ENCODE peak calls at places on chromosome 15, in four cellular contexts. R is GM12878, I is H1, Q is HepG2. C is an unnamed sample. For H3K4me1, the result is how much of the 10 kb centered on the place peaks cover.

GRCh38 chr15:38224486-38224885 is 28.1 kb upstream of the SPRED1 start:
- DNase-seq in Q (no peak), I (no peak), R (no peak), C (no peak)

GRCh38 chr15:71189723-71190122 is 74.5 kb downstream of the THSD4 start:
- DNase-seq in I (no peak), R (no peak), Q (no peak), C (no peak)

GRCh38 chr15:39172380-39173281 is 408.2 kb upstream of the THBS1 start:
- DNase-seq in I (no peak), R (no peak), Q (peak), C (no peak)

GRCh38 chr15:26382416-26383086 is 390.3 kb downstream of the GABRB3 start:
- DNase-seq in R (no peak), Q (no peak), I (no peak), C (no peak)

GRCh38 chr15:75685195-75685594 is 27.5 kb downstream of the CSPG4 start:
- DNase-seq in Q (no peak), I (no peak), R (no peak), C (no peak)

GRCh38 chr15:70061696-70062270 is 35.9 kb downstream of the TLE3 start:
- DNase-seq in I (no peak), Q (no peak), R (no peak), C (no peak)

GRCh38 chr15:57302640-57303257 is 73.6 kb upstream of the CGNL1 start:
- DNase-seq in Q (peak), I (no peak), R (no peak), C (no peak)

GRCh38 chr15:49847436-49847835 is 226.6 kb downstream of the DTWD1 start:
- DNase-seq in Q (no peak), R (no peak), I (no peak), C (no peak)

GRCh38 chr15:26083457-26084350 is 220.6 kb upstream of the ATP10A start:
- DNase-seq in R (no peak), I (no peak), Q (no peak), C (no peak)

GRCh38 chr15:95857124-95857757 is 473.3 kb upstream of the NR2F2 start:
- DNase-seq in R (no peak), Q (no peak), I (no peak), C (no peak)

GRCh38 chr15:89381330-89381729 is 46.7 kb upstream of the POLG start:
- DNase-seq in R (no peak), I (no peak), Q (no peak), C (no peak)

GRCh38 chr15:34370129-34370528 is 3.1 kb upstream of the LPCAT4 start:
- DNase-seq in R (no peak), I (no peak), Q (no peak), C (no peak)

GRCh38 chr15:91950631-91951384 is 97.3 kb downstream of the SLCO3A1 start:
- DNase-seq in R (no peak), I (no peak), Q (no peak), C (no peak)

GRCh38 chr15:60781211-60781713 is 302.3 kb upstream of the ICE2 start:
- DNase-seq in I (no peak), R (no peak), Q (no peak), C (no peak)

GRCh38 chr15:75207618-75208500 is 6.2 kb downstream of the C15orf39 start:
- DNase-seq in Q (no peak), R (no peak), I (no peak), C (no peak)

GRCh38 chr15:98069256-98069655 is 108.8 kb downstream of the ARRDC4 start:
- DNase-seq in R (no peak), I (no peak), Q (no peak), C (no peak)

GRCh38 chr15:96273317-96274086 is 57.0 kb upstream of the NR2F2 start:
- DNase-seq in R (peak), I (no peak), Q (no peak), C (no peak)

GRCh38 chr15:84658080-84658787 is at the start of gene NMB:
- DNase-seq in R (peak), I (peak), Q (peak), C (peak)

GRCh38 chr15:27028836-27029482 is 58.0 kb downstream of the GABRG3 start:
- DNase-seq in I (no peak), R (no peak), Q (no peak), C (no peak)

GRCh38 chr15:58510715-58511465 is 79.1 kb downstream of the LIPC start:
- DNase-seq in R (no peak), I (no peak), Q (no peak), C (no peak)

GRCh38 chr15:28948036-28948435 is 62.3 kb downstream of the APBA2 start:
- DNase-seq in Q (no peak), I (no peak), R (no peak), C (no peak)

GRCh38 chr15:51076898-51077564 is 17.7 kb downstream of the TNFAIP8L3 start:
- DNase-seq in Q (no peak), I (no peak), R (peak), C (no peak)
- H3K4me3 ChIP-seq in Q (no peak), I (peak), R (peak), C (peak)

DNA sequence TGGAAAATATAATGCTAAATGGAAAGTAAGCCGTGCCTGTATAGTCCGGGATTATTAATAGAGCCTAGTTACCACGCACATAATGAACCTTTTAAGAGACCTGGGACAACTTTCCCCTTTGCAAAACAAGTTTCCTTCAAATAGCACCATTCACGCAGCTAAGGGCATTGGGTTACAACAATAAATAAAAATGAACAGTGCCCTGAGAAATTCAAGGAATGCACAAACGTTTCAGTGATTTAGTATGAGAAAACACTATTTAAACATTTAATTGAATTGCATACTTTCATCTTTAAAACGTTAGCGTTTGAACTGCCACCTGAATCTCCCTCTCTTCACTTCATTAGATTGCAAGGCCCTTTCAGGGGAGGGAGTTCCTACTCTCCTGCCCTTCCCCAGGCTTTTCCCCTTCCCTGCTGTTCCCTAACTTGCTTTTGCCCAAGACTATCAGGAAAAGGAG is 46.3 kb downstream of the SMAD6 start:
- DNase-seq in R (no peak), Q (no peak), I (peak), C (no peak)
- H3K4me1 ChIP-seq in R (under half), Q (half or more), I (under half), C (under half)

GRCh38 chr15:77497108-77497737 is 76.5 kb downstream of the HMG20A start:
- DNase-seq in R (no peak), I (no peak), Q (no peak), C (no peak)
- TF ChIP-seq SUZ12 in R (no peak), I (no peak), Q (no peak), C (no peak)

GRCh38 chr15:73051811-73052678 is at the start of gene NEO1:
- DNase-seq in I (peak), Q (peak), R (no peak), C (peak)

GRCh38 chr15:73048624-73049295 is 3.5 kb upstream of the NEO1 start:
- DNase-seq in R (no peak), Q (no peak), I (no peak), C (no peak)

GRCh38 chr15:73049564-73050215 is 2.6 kb upstream of the NEO1 start:
- DNase-seq in Q (no peak), I (no peak), R (no peak), C (no peak)

GRCh38 chr15:73051402-73051810 is 857 bp upstream of the NEO1 start:
- DNase-seq in R (no peak), Q (no peak), I (no peak), C (no peak)

GRCh38 chr15:73050561-73051297 is 1.5 kb upstream of the NEO1 start:
- DNase-seq in R (no peak), I (no peak), Q (no peak), C (no peak)
- H3K4me3 ChIP-seq in R (peak), I (peak), Q (peak), C (peak)

GRCh38 chr15:63519548-63520178 is 15.3 kb downstream of the USP3 start:
- DNase-seq in Q (no peak), R (no peak), I (no peak), C (no peak)
- H3K4me1 ChIP-seq in Q (half or more), R (under half), I (under half), C (under half)

GRCh38 chr15:40578892-40579291 is 9.8 kb downstream of the RPUSD2 start:
- DNase-seq in I (no peak), Q (no peak), R (no peak), C (no peak)

GRCh38 chr15:40584191-40584590 is 9.9 kb upstream of the KNL1 start:
- DNase-seq in I (no peak), Q (no peak), R (no peak), C (no peak)

GRCh38 chr15:40582726-40583246 is 11.3 kb upstream of the KNL1 start:
- DNase-seq in R (no peak), I (no peak), Q (peak), C (no peak)
- TF ChIP-seq SUZ12 in R (no peak), I (no peak), Q (no peak), C (no peak)

DNA sequence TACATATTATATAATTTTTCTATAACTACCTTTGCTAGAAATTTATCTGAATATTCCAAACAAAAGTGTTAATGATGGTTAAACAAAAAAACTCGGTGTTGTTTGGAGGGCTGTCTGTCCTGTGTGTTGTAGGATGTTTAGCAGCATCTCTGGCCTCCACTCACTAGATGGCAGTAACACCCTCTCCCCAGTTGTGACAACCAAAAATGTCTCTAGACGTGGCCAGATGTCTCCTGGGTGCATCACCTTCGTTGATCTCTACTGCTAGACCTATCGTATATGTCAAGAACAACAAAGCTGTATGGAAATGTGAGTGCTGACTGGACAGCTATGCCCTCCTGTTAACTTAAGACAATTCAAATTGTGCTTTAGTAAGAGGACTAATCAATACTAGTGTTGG is 14.1 kb downstream of the ANKRD34C start:
- DNase-seq in I (no peak), R (no peak), Q (no peak), C (no peak)
- H3K4me3 ChIP-seq in I (no peak), R (no peak), Q (no peak), C (no peak)

GRCh38 chr15:77026501-77027110 is 31.7 kb downstream of the PSTPIP1 start:
- DNase-seq in Q (no peak), I (no peak), R (no peak), C (no peak)

GRCh38 chr15:77024273-77025065 is 29.5 kb downstream of the PSTPIP1 start:
- DNase-seq in Q (peak), I (no peak), R (no peak), C (peak)

GRCh38 chr15:77025941-77026411 is 31.1 kb downstream of the PSTPIP1 start:
- DNase-seq in I (no peak), Q (no peak), R (no peak), C (no peak)

GRCh38 chr15:77025066-77025435 is 30.1 kb downstream of the PSTPIP1 start:
- DNase-seq in I (no peak), R (no peak), Q (no peak), C (no peak)

DNA sequence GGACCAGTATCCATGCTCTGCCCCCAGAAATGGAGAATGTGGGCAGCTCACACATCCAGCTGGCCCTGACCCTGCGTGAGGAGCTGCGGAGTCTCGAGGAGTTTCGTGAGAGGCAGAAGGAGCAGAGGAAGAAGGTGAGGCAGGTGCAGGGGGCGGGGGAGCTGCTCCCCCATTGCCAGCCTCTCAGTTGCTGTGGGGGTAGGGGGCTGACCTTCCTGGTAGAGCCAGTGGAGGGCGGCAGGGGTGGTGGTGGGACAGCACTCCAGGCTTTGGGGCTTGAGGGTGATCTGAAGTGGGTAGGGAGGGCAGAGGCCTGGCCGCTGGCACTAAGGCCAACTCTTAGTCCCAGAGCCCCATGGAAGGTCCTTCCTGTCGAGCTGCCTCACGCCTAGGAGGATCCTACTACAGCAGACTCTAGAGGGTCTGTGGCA is 30.6 kb downstream of the PSTPIP1 start:
- DNase-seq in R (no peak), Q (no peak), I (no peak), C (no peak)
- H3K4me1 ChIP-seq in R (under half), Q (under half), I (under half), C (under half)